ENCODE peak calls at places on chromosomes 3 and 15, in eight cellular contexts. One of them, this sample, is unnamed.
A peak's percentile ranks its signal among the peaks of the same experiment; 100 is the strongest.

GRCh38 chr15:26971303-26972018 is 480 bp downstream of the GABRG3 start:
- DNase-seq in AG04450: no peak
- DNase-seq in heart left ventricle: no peak
- DNase-seq in heart right ventricle: no peak
- DNase-seq in uterus: no peak
- DNase-seq in PC-3: no peak
- DNase-seq in body of pancreas: no peak
- DNase-seq in cardiac muscle cell: no peak
- DNase-seq in this sample: no peak

GRCh38 chr15:57505056-57505713 is 86.5 kb upstream of the MYZAP start:
- DNase-seq in PC-3: peak; percentile 67
- DNase-seq in heart left ventricle: no peak
- DNase-seq in heart right ventricle: no peak
- DNase-seq in cardiac muscle cell: no peak
- DNase-seq in AG04450: no peak
- DNase-seq in body of pancreas: peak; percentile 80
- DNase-seq in uterus: no peak
- DNase-seq in this sample: no peak

GRCh38 chr15:49468440-49468839 is 45.4 kb downstream of the FGF7 start:
- DNase-seq in uterus: no peak
- DNase-seq in cardiac muscle cell: peak; percentile 43
- DNase-seq in heart left ventricle: no peak
- DNase-seq in body of pancreas: no peak
- DNase-seq in heart right ventricle: no peak
- DNase-seq in PC-3: peak; percentile 61
- DNase-seq in AG04450: no peak
- DNase-seq in this sample: peak; percentile 32

GRCh38 chr3:40725026-40725425 is 200.3 kb downstream of the ZNF621 start:
- DNase-seq in uterus: no peak
- DNase-seq in PC-3: no peak
- DNase-seq in heart right ventricle: no peak
- DNase-seq in heart left ventricle: no peak
- DNase-seq in body of pancreas: peak; percentile 24
- DNase-seq in cardiac muscle cell: no peak
- DNase-seq in AG04450: no peak
- DNase-seq in this sample: no peak

GRCh38 chr15:67383903-67384302 is 129.3 kb downstream of the IQCH start:
- DNase-seq in body of pancreas: no peak
- DNase-seq in uterus: no peak
- DNase-seq in PC-3: peak; percentile 15
- DNase-seq in heart left ventricle: no peak
- DNase-seq in heart right ventricle: no peak
- DNase-seq in cardiac muscle cell: peak; percentile 19
- DNase-seq in AG04450: no peak
- DNase-seq in this sample: no peak

GRCh38 chr3:131762981-131763380 is 260.2 kb upstream of the MRPL3 start:
- DNase-seq in body of pancreas: no peak
- DNase-seq in heart left ventricle: no peak
- DNase-seq in PC-3: no peak
- DNase-seq in AG04450: no peak
- DNase-seq in uterus: no peak
- DNase-seq in cardiac muscle cell: no peak
- DNase-seq in heart right ventricle: no peak
- DNase-seq in this sample: no peak

GRCh38 chr3:178551916-178552321 is 15.7 kb downstream of the KCNMB2 start:
- DNase-seq in PC-3: no peak
- DNase-seq in uterus: peak; percentile 44
- DNase-seq in heart right ventricle: no peak
- DNase-seq in heart left ventricle: peak; percentile 32
- DNase-seq in AG04450: no peak
- DNase-seq in body of pancreas: no peak
- DNase-seq in cardiac muscle cell: peak; percentile 91
- DNase-seq in this sample: no peak

GRCh38 chr3:110413807-110414748 is 657.5 kb upstream of the NECTIN3 start:
- DNase-seq in AG04450: peak; percentile 30
- DNase-seq in heart right ventricle: no peak
- DNase-seq in body of pancreas: no peak
- DNase-seq in heart left ventricle: no peak
- DNase-seq in cardiac muscle cell: peak; percentile 89
- DNase-seq in uterus: no peak
- DNase-seq in PC-3: peak; percentile 70
- DNase-seq in this sample: peak; percentile 62

GRCh38 chr3:52518723-52519444 is 14.8 kb downstream of the NT5DC2 start:
- DNase-seq in heart left ventricle: no peak
- DNase-seq in heart right ventricle: no peak
- DNase-seq in uterus: peak; percentile 47
- DNase-seq in body of pancreas: no peak
- DNase-seq in cardiac muscle cell: peak; percentile 45
- DNase-seq in AG04450: no peak
- DNase-seq in PC-3: no peak
- DNase-seq in this sample: no peak

GRCh38 chr3:120446891-120447668 is 3.7 kb downstream of the FSTL1 start:
- DNase-seq in heart right ventricle: no peak
- DNase-seq in cardiac muscle cell: no peak
- DNase-seq in AG04450: no peak
- DNase-seq in body of pancreas: no peak
- DNase-seq in heart left ventricle: no peak
- DNase-seq in PC-3: no peak
- DNase-seq in uterus: no peak
- DNase-seq in this sample: no peak
- H3K4me3 ChIP-seq in heart right ventricle: peak overlapping the region; percentile 75
- H3K4me3 ChIP-seq in cardiac muscle cell: no peak overlapping the region
- H3K4me3 ChIP-seq in AG04450: peak overlapping the region; percentile 25
- H3K4me3 ChIP-seq in body of pancreas: no peak overlapping the region
- H3K4me3 ChIP-seq in heart left ventricle: no peak overlapping the region
- H3K4me3 ChIP-seq in PC-3: no peak overlapping the region
- H3K4me3 ChIP-seq in uterus: no peak overlapping the region
- H3K4me3 ChIP-seq in this sample: peak overlapping the region; percentile 18

DNA sequence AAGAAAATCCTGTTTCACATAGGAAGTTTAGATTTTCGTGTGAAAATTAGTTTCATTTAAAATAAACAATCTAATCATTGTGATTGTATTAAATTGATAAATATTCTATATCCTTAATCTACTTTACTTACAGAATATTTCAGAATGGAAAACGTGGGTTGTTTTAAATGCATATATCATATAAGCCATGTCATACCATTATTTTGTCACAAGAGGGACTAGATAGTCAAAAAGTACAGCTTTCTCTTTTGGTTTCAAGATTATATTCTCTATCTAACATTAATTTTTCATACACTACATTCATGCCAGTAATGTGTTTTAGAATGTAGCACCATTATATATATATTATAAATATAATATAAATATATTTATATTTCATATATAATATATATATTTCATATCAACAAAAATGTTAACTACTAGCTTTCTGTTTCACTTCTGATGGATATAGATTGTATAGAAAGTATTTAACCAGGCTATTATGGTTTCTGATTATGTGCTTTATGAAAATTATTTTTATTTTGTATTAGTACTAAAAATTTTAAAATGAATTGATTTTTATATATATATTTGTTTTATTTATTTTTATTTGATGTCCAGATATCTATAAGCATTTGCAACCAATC is 45.3 kb downstream of the OSTN start:
- DNase-seq in uterus: no peak
- DNase-seq in cardiac muscle cell: peak; percentile 42
- DNase-seq in PC-3: peak; percentile 56
- DNase-seq in heart left ventricle: no peak
- DNase-seq in body of pancreas: no peak
- DNase-seq in heart right ventricle: no peak
- DNase-seq in AG04450: no peak
- DNase-seq in this sample: no peak
- TF ChIP-seq CTCF in uterus: no peak
- TF ChIP-seq CTCF in cardiac muscle cell: peak; percentile 49
- TF ChIP-seq CTCF in PC-3: peak; percentile 65
- TF ChIP-seq CTCF in heart left ventricle: peak; percentile 62
- TF ChIP-seq CTCF in body of pancreas: peak; percentile 12
- TF ChIP-seq CTCF in heart right ventricle: no peak
- TF ChIP-seq CTCF in AG04450: peak; percentile 57
- TF ChIP-seq CTCF in this sample: peak; percentile 37

GRCh38 chr3:196007744-196008143 is 74.1 kb downstream of the TFRC start:
- DNase-seq in body of pancreas: no peak
- DNase-seq in heart right ventricle: no peak
- DNase-seq in PC-3: no peak
- DNase-seq in heart left ventricle: no peak
- DNase-seq in cardiac muscle cell: no peak
- DNase-seq in uterus: no peak
- DNase-seq in AG04450: no peak
- DNase-seq in this sample: no peak
- H3K27me3 ChIP-seq in body of pancreas: no peaks in the 10 kb centered on the region
- H3K27me3 ChIP-seq in heart right ventricle: no peaks in the 10 kb centered on the region
- H3K27me3 ChIP-seq in PC-3: no peaks in the 10 kb centered on the region
- H3K27me3 ChIP-seq in heart left ventricle: no peaks in the 10 kb centered on the region
- H3K27me3 ChIP-seq in cardiac muscle cell: peaks cover 2% of the 10 kb centered on the region
- H3K27me3 ChIP-seq in uterus: no peaks in the 10 kb centered on the region
- H3K27me3 ChIP-seq in AG04450: peaks cover 34% of the 10 kb centered on the region
- H3K27me3 ChIP-seq in this sample: peaks cover 5% of the 10 kb centered on the region

GRCh38 chr3:125313060-125313635 is 62.0 kb downstream of the ZNF148 start:
- DNase-seq in heart right ventricle: no peak
- DNase-seq in body of pancreas: no peak
- DNase-seq in cardiac muscle cell: no peak
- DNase-seq in uterus: no peak
- DNase-seq in heart left ventricle: no peak
- DNase-seq in AG04450: no peak
- DNase-seq in PC-3: no peak
- DNase-seq in this sample: peak; percentile 38

GRCh38 chr3:125306620-125307019 is 68.5 kb downstream of the ZNF148 start:
- DNase-seq in PC-3: no peak
- DNase-seq in cardiac muscle cell: no peak
- DNase-seq in body of pancreas: no peak
- DNase-seq in heart right ventricle: no peak
- DNase-seq in heart left ventricle: no peak
- DNase-seq in uterus: no peak
- DNase-seq in AG04450: no peak
- DNase-seq in this sample: no peak

DNA sequence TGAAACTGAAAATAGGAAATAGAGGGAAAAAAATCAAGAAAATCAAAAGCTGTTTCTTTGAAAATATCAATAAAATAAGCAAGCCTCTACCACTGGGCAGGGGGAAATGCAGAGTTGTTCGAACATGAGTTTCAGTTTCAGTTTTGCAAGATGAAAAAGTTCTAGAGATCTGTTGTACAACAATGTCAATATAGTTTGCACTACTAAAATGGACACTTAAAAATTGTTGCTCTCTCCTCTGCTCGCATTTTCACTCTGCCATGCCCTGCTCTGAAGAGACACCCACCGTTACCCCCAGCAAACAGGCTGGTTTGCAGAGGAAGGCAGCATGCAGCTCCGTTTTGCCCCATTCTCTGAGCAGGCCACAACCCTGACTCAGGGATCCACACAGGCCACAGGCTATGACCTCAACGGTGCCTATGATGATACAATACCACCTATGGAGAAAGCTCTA is 64.5 kb downstream of the ZNF148 start:
- DNase-seq in heart left ventricle: no peak
- DNase-seq in PC-3: no peak
- DNase-seq in body of pancreas: no peak
- DNase-seq in heart right ventricle: no peak
- DNase-seq in cardiac muscle cell: no peak
- DNase-seq in AG04450: no peak
- DNase-seq in uterus: no peak
- DNase-seq in this sample: no peak
- H3K4me3 ChIP-seq in heart left ventricle: peak overlapping the region; percentile 33
- H3K4me3 ChIP-seq in PC-3: no peak overlapping the region
- H3K4me3 ChIP-seq in body of pancreas: no peak overlapping the region
- H3K4me3 ChIP-seq in heart right ventricle: peak overlapping the region; percentile 35
- H3K4me3 ChIP-seq in cardiac muscle cell: no peak overlapping the region
- H3K4me3 ChIP-seq in AG04450: no peak overlapping the region
- H3K4me3 ChIP-seq in uterus: no peak overlapping the region
- H3K4me3 ChIP-seq in this sample: no peak overlapping the region

DNA sequence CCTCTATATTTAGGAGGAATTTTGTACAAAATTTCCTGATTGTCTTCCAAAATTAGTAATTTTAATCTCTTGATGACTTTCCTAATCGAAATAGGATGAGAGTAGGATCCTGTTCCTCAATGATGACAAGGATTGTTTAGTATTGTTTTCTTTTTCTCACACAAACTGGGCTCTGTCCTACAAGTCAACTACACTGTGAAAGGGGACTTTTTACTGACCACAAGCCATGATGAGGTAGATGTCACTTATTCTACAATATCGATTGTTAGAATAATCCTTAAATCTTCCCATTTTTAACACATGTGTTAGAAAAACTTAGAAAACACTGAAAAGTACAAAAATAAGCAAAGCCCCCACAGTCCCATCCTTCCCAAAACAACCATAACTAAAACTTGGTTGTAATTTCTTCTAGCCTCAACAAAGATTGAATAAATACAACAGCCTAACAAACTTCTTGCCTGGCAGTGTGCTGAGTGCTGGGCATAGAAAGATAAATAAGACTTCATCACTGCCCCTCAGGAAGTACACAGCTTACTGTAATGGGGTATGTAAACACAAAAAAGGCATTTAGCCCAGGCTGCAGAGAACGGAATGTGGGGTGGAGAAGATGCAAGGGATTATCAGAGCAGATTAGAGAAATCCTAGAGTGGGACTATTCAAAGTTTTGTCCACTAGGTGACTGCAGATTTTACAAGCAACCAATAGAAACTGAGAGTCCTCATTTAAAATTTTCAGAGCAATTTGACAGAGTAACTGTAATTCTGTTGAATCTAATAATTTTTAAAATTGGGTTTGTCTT is 35.6 kb upstream of the TSC22D2 start:
- DNase-seq in AG04450: no peak
- DNase-seq in PC-3: peak; percentile 86
- DNase-seq in uterus: no peak
- DNase-seq in cardiac muscle cell: no peak
- DNase-seq in body of pancreas: no peak
- DNase-seq in heart left ventricle: no peak
- DNase-seq in heart right ventricle: no peak
- DNase-seq in this sample: no peak
- TF ChIP-seq CTCF in AG04450: peak; percentile 38
- TF ChIP-seq CTCF in PC-3: peak; percentile 53
- TF ChIP-seq CTCF in uterus: no peak
- TF ChIP-seq CTCF in cardiac muscle cell: peak; percentile 30
- TF ChIP-seq CTCF in body of pancreas: peak; percentile 13
- TF ChIP-seq CTCF in heart left ventricle: no peak
- TF ChIP-seq CTCF in heart right ventricle: no peak
- TF ChIP-seq CTCF in this sample: peak; percentile 30

GRCh38 chr15:41504751-41505492 is 8.7 kb downstream of the LTK start:
- DNase-seq in PC-3: no peak
- DNase-seq in AG04450: no peak
- DNase-seq in heart right ventricle: no peak
- DNase-seq in cardiac muscle cell: no peak
- DNase-seq in body of pancreas: no peak
- DNase-seq in heart left ventricle: no peak
- DNase-seq in uterus: no peak
- DNase-seq in this sample: no peak

GRCh38 chr15:41503669-41504010 is 10.0 kb downstream of the ITPKA start:
- DNase-seq in uterus: no peak
- DNase-seq in cardiac muscle cell: no peak
- DNase-seq in heart right ventricle: no peak
- DNase-seq in body of pancreas: no peak
- DNase-seq in heart left ventricle: no peak
- DNase-seq in AG04450: no peak
- DNase-seq in PC-3: no peak
- DNase-seq in this sample: no peak

GRCh38 chr15:41501191-41501917 is 7.7 kb downstream of the ITPKA start:
- DNase-seq in uterus: no peak
- DNase-seq in body of pancreas: no peak
- DNase-seq in cardiac muscle cell: no peak
- DNase-seq in PC-3: no peak
- DNase-seq in AG04450: no peak
- DNase-seq in heart left ventricle: no peak
- DNase-seq in heart right ventricle: no peak
- DNase-seq in this sample: no peak

GRCh38 chr15:41501961-41502786 is 8.5 kb downstream of the ITPKA start:
- DNase-seq in AG04450: no peak
- DNase-seq in heart right ventricle: no peak
- DNase-seq in body of pancreas: no peak
- DNase-seq in heart left ventricle: no peak
- DNase-seq in PC-3: no peak
- DNase-seq in cardiac muscle cell: no peak
- DNase-seq in uterus: no peak
- DNase-seq in this sample: no peak

GRCh38 chr15:41502787-41503668 is 9.4 kb downstream of the ITPKA start:
- DNase-seq in AG04450: no peak
- DNase-seq in heart right ventricle: no peak
- DNase-seq in body of pancreas: no peak
- DNase-seq in cardiac muscle cell: no peak
- DNase-seq in uterus: no peak
- DNase-seq in PC-3: no peak
- DNase-seq in heart left ventricle: no peak
- DNase-seq in this sample: no peak
- H3K27me3 ChIP-seq in AG04450: peaks cover 29% of the 10 kb centered on the region
- H3K27me3 ChIP-seq in heart right ventricle: peaks cover 62% of the 10 kb centered on the region
- H3K27me3 ChIP-seq in body of pancreas: no peaks in the 10 kb centered on the region
- H3K27me3 ChIP-seq in cardiac muscle cell: peaks cover 100% of the 10 kb centered on the region
- H3K27me3 ChIP-seq in uterus: no peaks in the 10 kb centered on the region
- H3K27me3 ChIP-seq in PC-3: no peaks in the 10 kb centered on the region
- H3K27me3 ChIP-seq in heart left ventricle: peaks cover 37% of the 10 kb centered on the region
- H3K27me3 ChIP-seq in this sample: peaks cover 12% of the 10 kb centered on the region

This sample was measured in BJ.